ENCODE peak calls at places on chromosomes 13 and 19, in eight cellular contexts. One of them, this sample, is unnamed.
A peak's percentile ranks its signal among the peaks of the same experiment; 100 is the strongest.

GRCh38 chr13:37540228-37540627 is 58.3 kb downstream of the POSTN start:
- DNase-seq in IMR-90: peak; percentile 89
- DNase-seq in fibroblast of lung: peak; percentile 77
- DNase-seq in left ventricle myocardium inferior: no peak
- DNase-seq in ovary: no peak
- DNase-seq in cardiac muscle cell: no peak
- DNase-seq in tibial artery: no peak
- DNase-seq in astrocyte: peak; percentile 74
- DNase-seq in this sample: no peak

GRCh38 chr19:19259741-19260140 is 13.4 kb downstream of the TM6SF2 start:
- DNase-seq in left ventricle myocardium inferior: no peak
- DNase-seq in cardiac muscle cell: no peak
- DNase-seq in tibial artery: no peak
- DNase-seq in fibroblast of lung: peak; percentile 18
- DNase-seq in astrocyte: peak; percentile 8
- DNase-seq in ovary: no peak
- DNase-seq in IMR-90: peak; percentile 11
- DNase-seq in this sample: no peak

GRCh38 chr13:62483774-62484173 is 1068.1 kb upstream of the PCDH20 start:
- DNase-seq in cardiac muscle cell: no peak
- DNase-seq in IMR-90: peak; percentile 7
- DNase-seq in fibroblast of lung: peak; percentile 21
- DNase-seq in astrocyte: peak; percentile 7
- DNase-seq in left ventricle myocardium inferior: no peak
- DNase-seq in tibial artery: no peak
- DNase-seq in ovary: no peak
- DNase-seq in this sample: no peak

GRCh38 chr19:35908977-35909683 is 1.0 kb upstream of the TYROBP start:
- DNase-seq in astrocyte: no peak
- DNase-seq in ovary: no peak
- DNase-seq in IMR-90: no peak
- DNase-seq in fibroblast of lung: no peak
- DNase-seq in cardiac muscle cell: no peak
- DNase-seq in left ventricle myocardium inferior: peak; percentile 77
- DNase-seq in tibial artery: peak; percentile 76
- DNase-seq in this sample: peak; percentile 76

GRCh38 chr13:100836696-100837095 is 162.1 kb upstream of the TMTC4 start:
- DNase-seq in tibial artery: no peak
- DNase-seq in cardiac muscle cell: no peak
- DNase-seq in left ventricle myocardium inferior: no peak
- DNase-seq in ovary: no peak
- DNase-seq in fibroblast of lung: peak; percentile 45
- DNase-seq in IMR-90: no peak
- DNase-seq in astrocyte: peak; percentile 32
- DNase-seq in this sample: no peak

GRCh38 chr13:23384111-23384510 is 49.4 kb downstream of the SACS start:
- DNase-seq in tibial artery: no peak
- DNase-seq in cardiac muscle cell: no peak
- DNase-seq in IMR-90: peak; percentile 90
- DNase-seq in left ventricle myocardium inferior: no peak
- DNase-seq in fibroblast of lung: peak; percentile 82
- DNase-seq in ovary: no peak
- DNase-seq in astrocyte: peak; percentile 75
- DNase-seq in this sample: no peak

GRCh38 chr13:35760678-35761308 is 284.3 kb upstream of the MAB21L1 start:
- DNase-seq in left ventricle myocardium inferior: no peak
- DNase-seq in ovary: no peak
- DNase-seq in astrocyte: no peak
- DNase-seq in fibroblast of lung: no peak
- DNase-seq in tibial artery: no peak
- DNase-seq in IMR-90: no peak
- DNase-seq in cardiac muscle cell: no peak
- DNase-seq in this sample: no peak

GRCh38 chr13:101149735-101150380 is 266.4 kb downstream of the NALCN start:
- DNase-seq in ovary: no peak
- DNase-seq in left ventricle myocardium inferior: no peak
- DNase-seq in fibroblast of lung: peak; percentile 41
- DNase-seq in IMR-90: peak; percentile 66
- DNase-seq in astrocyte: peak; percentile 10
- DNase-seq in cardiac muscle cell: peak; percentile 28
- DNase-seq in tibial artery: no peak
- DNase-seq in this sample: no peak

GRCh38 chr19:14004619-14005380 is 1.3 kb downstream of the RFX1 start:
- DNase-seq in tibial artery: peak; percentile 83
- DNase-seq in cardiac muscle cell: no peak
- DNase-seq in astrocyte: no peak
- DNase-seq in ovary: no peak
- DNase-seq in left ventricle myocardium inferior: peak; percentile 63
- DNase-seq in fibroblast of lung: no peak
- DNase-seq in IMR-90: no peak
- DNase-seq in this sample: peak; percentile 74

GRCh38 chr13:31444266-31444862 is 244.6 kb downstream of the B3GLCT start:
- DNase-seq in fibroblast of lung: no peak
- DNase-seq in astrocyte: no peak
- DNase-seq in tibial artery: peak; percentile 31
- DNase-seq in cardiac muscle cell: no peak
- DNase-seq in left ventricle myocardium inferior: peak; percentile 31
- DNase-seq in ovary: no peak
- DNase-seq in IMR-90: no peak
- DNase-seq in this sample: no peak

GRCh38 chr13:88153353-88153752 is 482.2 kb downstream of the SLITRK5 start:
- DNase-seq in cardiac muscle cell: no peak
- DNase-seq in astrocyte: no peak
- DNase-seq in fibroblast of lung: no peak
- DNase-seq in tibial artery: no peak
- DNase-seq in left ventricle myocardium inferior: no peak
- DNase-seq in ovary: no peak
- DNase-seq in IMR-90: no peak
- DNase-seq in this sample: no peak

GRCh38 chr13:79404985-79405384 is 1.1 kb downstream of the RBM26 start:
- DNase-seq in left ventricle myocardium inferior: no peak
- DNase-seq in IMR-90: no peak
- DNase-seq in astrocyte: no peak
- DNase-seq in ovary: no peak
- DNase-seq in tibial artery: no peak
- DNase-seq in cardiac muscle cell: no peak
- DNase-seq in fibroblast of lung: peak; percentile 23
- DNase-seq in this sample: peak; percentile 24

GRCh38 chr13:74794147-74794546 is 659.9 kb upstream of the KLF12 start:
- DNase-seq in ovary: no peak
- DNase-seq in cardiac muscle cell: no peak
- DNase-seq in left ventricle myocardium inferior: no peak
- DNase-seq in fibroblast of lung: no peak
- DNase-seq in IMR-90: no peak
- DNase-seq in tibial artery: no peak
- DNase-seq in astrocyte: no peak
- DNase-seq in this sample: no peak

GRCh38 chr13:60095300-60095699 is 68.4 kb downstream of the DIAPH3 start:
- DNase-seq in fibroblast of lung: no peak
- DNase-seq in astrocyte: no peak
- DNase-seq in IMR-90: no peak
- DNase-seq in left ventricle myocardium inferior: no peak
- DNase-seq in ovary: no peak
- DNase-seq in tibial artery: no peak
- DNase-seq in cardiac muscle cell: no peak
- DNase-seq in this sample: no peak

GRCh38 chr19:54473071-54473941 is at the start of gene CDC42EP5:
- DNase-seq in astrocyte: peak; percentile 73
- DNase-seq in IMR-90: peak; percentile 85
- DNase-seq in cardiac muscle cell: peak; percentile 59
- DNase-seq in tibial artery: peak; percentile 76
- DNase-seq in ovary: peak; percentile 77
- DNase-seq in fibroblast of lung: peak; percentile 81
- DNase-seq in left ventricle myocardium inferior: peak; percentile 82
- DNase-seq in this sample: peak; percentile 58

GRCh38 chr13:93670858-93671257 is 444.3 kb downstream of the GPC6 start:
- DNase-seq in fibroblast of lung: no peak
- DNase-seq in cardiac muscle cell: no peak
- DNase-seq in tibial artery: no peak
- DNase-seq in IMR-90: no peak
- DNase-seq in left ventricle myocardium inferior: no peak
- DNase-seq in astrocyte: no peak
- DNase-seq in ovary: no peak
- DNase-seq in this sample: no peak

DNA sequence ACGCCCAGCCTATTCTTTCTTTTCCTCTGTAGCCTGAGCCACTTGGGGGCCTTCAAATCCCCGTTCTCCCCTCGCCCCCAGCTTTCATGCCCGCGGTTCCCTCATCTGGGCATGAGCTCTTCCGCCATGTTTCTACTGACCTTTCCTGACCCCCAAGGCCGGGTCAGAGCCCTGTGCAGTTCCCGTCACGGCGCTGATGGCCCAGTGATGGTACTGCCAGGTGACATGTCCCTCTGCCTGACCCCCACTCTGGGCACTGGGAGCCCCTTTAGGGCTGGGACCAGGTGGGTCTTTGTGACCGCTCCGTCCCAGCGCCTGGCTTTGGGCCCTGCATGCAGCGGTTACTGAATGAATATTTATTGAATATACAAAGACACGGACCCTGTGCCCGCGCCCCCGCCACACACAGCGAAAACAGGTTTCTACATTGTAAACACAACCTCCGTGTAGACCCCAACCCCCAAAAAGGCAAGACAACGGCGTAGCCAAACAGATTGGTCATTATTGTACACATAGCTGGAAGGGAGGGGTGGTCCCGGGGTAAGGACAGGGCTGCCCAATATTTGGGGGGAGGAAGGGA is 7.7 kb downstream of the GPR108 start:
- DNase-seq in fibroblast of lung: no peak
- DNase-seq in tibial artery: no peak
- DNase-seq in cardiac muscle cell: no peak
- DNase-seq in left ventricle myocardium inferior: no peak
- DNase-seq in astrocyte: no peak
- DNase-seq in ovary: peak; percentile 50
- DNase-seq in IMR-90: no peak
- DNase-seq in this sample: no peak
- H3K4me3 ChIP-seq in fibroblast of lung: no peak overlapping the region
- H3K4me3 ChIP-seq in tibial artery: no peak overlapping the region
- H3K4me3 ChIP-seq in cardiac muscle cell: no peak overlapping the region
- H3K4me3 ChIP-seq in left ventricle myocardium inferior: no peak overlapping the region
- H3K4me3 ChIP-seq in astrocyte: no peak overlapping the region
- H3K4me3 ChIP-seq in ovary: peak overlapping the region; percentile 21
- H3K4me3 ChIP-seq in IMR-90: no peak overlapping the region
- H3K4me3 ChIP-seq in this sample: no peak overlapping the region

DNA sequence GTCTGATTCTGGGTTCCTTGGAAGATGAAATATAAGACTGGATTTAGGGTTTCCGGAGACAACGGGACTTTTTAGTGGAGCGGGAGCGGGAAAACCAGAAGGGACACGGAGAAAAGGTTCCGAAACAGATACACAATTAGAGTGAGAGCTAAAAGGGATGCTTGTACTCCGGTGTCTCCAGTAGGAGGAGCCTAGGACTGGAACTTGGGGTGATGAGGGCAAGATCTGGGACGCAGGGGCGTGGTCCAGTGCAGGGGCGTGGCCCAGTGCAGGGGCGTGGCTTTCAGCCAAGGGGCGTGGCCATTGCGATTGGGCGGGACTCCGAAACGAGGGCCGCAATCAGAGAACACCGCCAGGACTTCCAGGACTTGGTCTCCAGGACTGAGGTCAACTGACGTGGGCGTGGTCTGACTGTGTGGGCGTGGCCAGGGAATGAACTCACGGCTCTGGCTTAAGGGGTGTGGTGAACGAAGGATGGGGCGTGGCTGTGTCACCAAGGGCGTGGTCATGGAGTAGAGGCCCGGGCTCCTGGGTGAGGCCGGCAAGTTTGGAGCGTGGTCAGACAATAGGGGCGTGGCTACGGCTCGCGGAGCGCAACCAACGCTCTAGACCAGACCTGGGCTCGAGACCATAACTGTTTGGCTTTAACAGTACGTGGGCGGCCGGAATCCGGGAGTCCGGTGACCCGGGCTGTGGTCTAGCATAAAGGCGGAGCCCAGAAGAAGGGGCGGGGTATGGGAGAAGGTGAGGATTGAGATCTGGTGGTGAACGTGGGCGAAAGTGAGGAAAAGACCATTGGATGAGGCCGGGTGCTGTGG is at the start of gene DKKL1:
- DNase-seq in tibial artery: peak; percentile 100
- DNase-seq in ovary: peak; percentile 100
- DNase-seq in cardiac muscle cell: peak; percentile 100
- DNase-seq in fibroblast of lung: peak; percentile 97
- DNase-seq in IMR-90: peak; percentile 99
- DNase-seq in astrocyte: peak; percentile 94
- DNase-seq in left ventricle myocardium inferior: peak; percentile 99
- DNase-seq in this sample: peak; percentile 100
- TF ChIP-seq CTCF in tibial artery: peak; percentile 10
- TF ChIP-seq CTCF in ovary: no peak
- TF ChIP-seq CTCF in cardiac muscle cell: peak; percentile 6
- TF ChIP-seq CTCF in fibroblast of lung: peak; percentile 11
- TF ChIP-seq CTCF in IMR-90: peak; percentile 31
- TF ChIP-seq CTCF in astrocyte: no peak
- TF ChIP-seq CTCF in left ventricle myocardium inferior: peak; percentile 32
- TF ChIP-seq CTCF in this sample: peak; percentile 17

GRCh38 chr19:2841858-2842574 is 741 bp downstream of the ZNF555 start:
- DNase-seq in IMR-90: no peak
- DNase-seq in left ventricle myocardium inferior: peak; percentile 16
- DNase-seq in ovary: peak; percentile 43
- DNase-seq in fibroblast of lung: no peak
- DNase-seq in cardiac muscle cell: peak; percentile 5
- DNase-seq in tibial artery: no peak
- DNase-seq in astrocyte: no peak
- DNase-seq in this sample: no peak
- H3K9me3 ChIP-seq in IMR-90: peaks cover 20% of the 10 kb centered on the region
- H3K9me3 ChIP-seq in left ventricle myocardium inferior: peaks cover 53% of the 10 kb centered on the region
- H3K9me3 ChIP-seq in ovary: peaks cover 10% of the 10 kb centered on the region
- H3K9me3 ChIP-seq in fibroblast of lung: no peaks in the 10 kb centered on the region
- H3K9me3 ChIP-seq in cardiac muscle cell: peaks cover under 1% of the 10 kb centered on the region
- H3K9me3 ChIP-seq in tibial artery: no peaks in the 10 kb centered on the region
- H3K9me3 ChIP-seq in astrocyte: peaks cover 6% of the 10 kb centered on the region
- H3K9me3 ChIP-seq in this sample: no peaks in the 10 kb centered on the region

GRCh38 chr13:57633950-57634828 is 2.6 kb downstream of the PCDH17 start:
- DNase-seq in left ventricle myocardium inferior: no peak
- DNase-seq in tibial artery: peak; percentile 25
- DNase-seq in astrocyte: peak; percentile 22
- DNase-seq in fibroblast of lung: peak; percentile 45
- DNase-seq in ovary: no peak
- DNase-seq in IMR-90: no peak
- DNase-seq in cardiac muscle cell: no peak
- DNase-seq in this sample: peak; percentile 64

GRCh38 chr13:57632276-57633140 is 964 bp downstream of the PCDH17 start:
- DNase-seq in fibroblast of lung: peak; percentile 51
- DNase-seq in astrocyte: peak; percentile 36
- DNase-seq in IMR-90: no peak
- DNase-seq in left ventricle myocardium inferior: no peak
- DNase-seq in cardiac muscle cell: peak; percentile 53
- DNase-seq in tibial artery: peak; percentile 20
- DNase-seq in ovary: peak; percentile 10
- DNase-seq in this sample: no peak

GRCh38 chr13:57634829-57635165 is 3.3 kb downstream of the PCDH17 start:
- DNase-seq in cardiac muscle cell: no peak
- DNase-seq in astrocyte: no peak
- DNase-seq in tibial artery: peak; percentile 35
- DNase-seq in fibroblast of lung: no peak
- DNase-seq in IMR-90: no peak
- DNase-seq in left ventricle myocardium inferior: no peak
- DNase-seq in ovary: no peak
- DNase-seq in this sample: no peak

GRCh38 chr13:57631607-57632275 is at the start of gene PCDH17:
- DNase-seq in astrocyte: peak; percentile 62
- DNase-seq in fibroblast of lung: peak; percentile 74
- DNase-seq in IMR-90: no peak
- DNase-seq in ovary: peak; percentile 7
- DNase-seq in left ventricle myocardium inferior: peak; percentile 23
- DNase-seq in tibial artery: peak; percentile 65
- DNase-seq in cardiac muscle cell: peak; percentile 69
- DNase-seq in this sample: peak; percentile 30

GRCh38 chr13:57633141-57633949 is 1.8 kb downstream of the PCDH17 start:
- DNase-seq in cardiac muscle cell: peak; percentile 52
- DNase-seq in ovary: peak; percentile 22
- DNase-seq in tibial artery: peak; percentile 60
- DNase-seq in IMR-90: no peak
- DNase-seq in left ventricle myocardium inferior: peak; percentile 77
- DNase-seq in fibroblast of lung: peak; percentile 50
- DNase-seq in astrocyte: peak; percentile 29
- DNase-seq in this sample: peak; percentile 26
- H3K4me3 ChIP-seq in cardiac muscle cell: peak overlapping the region; percentile 71
- H3K4me3 ChIP-seq in ovary: peak overlapping the region; percentile 15
- H3K4me3 ChIP-seq in tibial artery: peak overlapping the region; percentile 51
- H3K4me3 ChIP-seq in IMR-90: no peak overlapping the region
- H3K4me3 ChIP-seq in left ventricle myocardium inferior: peak overlapping the region; percentile 74
- H3K4me3 ChIP-seq in fibroblast of lung: no peak overlapping the region
- H3K4me3 ChIP-seq in astrocyte: peak overlapping the region; percentile 40
- H3K4me3 ChIP-seq in this sample: no peak overlapping the region

This sample was measured in adrenal gland.